ENCODE peak calls at places on chromosomes 7 and 10, in seven cellular contexts. P is IMR-90, M is psoas muscle, X is neural progenitor cell, T is uterus, N is GM06990, R is tibial artery. K is an unnamed sample. For H3K27me3, the result is how much of the 10 kb centered on the place peaks cover.

GRCh38 chr7:157807510-157807909 is 470.7 kb downstream of the DNAJB6 start:
- DNase-seq in T (no peak), X (peak), N (no peak), R (no peak), M (no peak), P (no peak), K (peak)

GRCh38 chr10:5625992-5626777 is 40.2 kb downstream of the ASB13 start:
- DNase-seq in M (no peak), P (no peak), R (no peak), N (no peak), T (no peak), X (no peak), K (no peak)

GRCh38 chr7:150811-151221 is 41.6 kb upstream of the FAM20C start:
- DNase-seq in R (peak), T (no peak), X (no peak), M (peak), N (no peak), P (no peak), K (peak)

GRCh38 chr10:63700209-63700934 is 179.2 kb downstream of the REEP3 start:
- DNase-seq in N (no peak), T (peak), R (peak), P (peak), M (peak), X (no peak), K (no peak)

GRCh38 chr10:62839595-62839994 is 23.4 kb upstream of the EGR2 start:
- DNase-seq in N (no peak), M (no peak), R (no peak), P (no peak), T (no peak), X (no peak), K (no peak)

GRCh38 chr10:57822965-57823364 is 444.7 kb downstream of the IPMK start:
- DNase-seq in T (no peak), R (no peak), X (no peak), M (no peak), N (no peak), P (no peak), K (no peak)

GRCh38 chr7:44769381-44770209 is 20.9 kb downstream of the ZMIZ2 start:
- DNase-seq in P (peak), T (no peak), X (peak), R (no peak), N (peak), M (no peak), K (no peak)

GRCh38 chr7:87480386-87480785 is 4.9 kb upstream of the ABCB4 start:
- DNase-seq in M (no peak), T (no peak), N (no peak), P (no peak), X (no peak), R (no peak), K (no peak)

GRCh38 chr10:70535451-70535850 is 56.9 kb downstream of the PALD1 start:
- DNase-seq in M (no peak), P (no peak), N (no peak), R (no peak), X (no peak), T (no peak), K (no peak)

GRCh38 chr10:70532554-70533188 is 54.1 kb downstream of the PALD1 start:
- DNase-seq in R (no peak), T (no peak), N (no peak), X (no peak), P (no peak), M (no peak), K (no peak)

GRCh38 chr10:70533189-70533558 is 54.6 kb downstream of the PALD1 start:
- DNase-seq in X (no peak), M (no peak), N (no peak), R (no peak), T (no peak), P (no peak), K (no peak)

GRCh38 chr10:70536196-70536920 is 57.8 kb downstream of the PALD1 start:
- DNase-seq in P (no peak), R (no peak), N (no peak), T (no peak), X (peak), M (no peak), K (no peak)

GRCh38 chr10:70534281-70534680 is 55.7 kb downstream of the PALD1 start:
- DNase-seq in P (no peak), N (no peak), M (no peak), R (no peak), T (no peak), X (no peak), K (no peak)
- H3K27me3 ChIP-seq in P (under half), N (under half), M (under half), R (under half), T (under half), X (under half), K (under half)

GRCh38 chr7:117873933-117874530 is 791 bp upstream of the CTTNBP2 start:
- DNase-seq in T (no peak), M (no peak), X (no peak), P (no peak), R (no peak), N (no peak), K (no peak)
- TF ChIP-seq CTCF in T (no peak), M (no peak), X (no peak), P (no peak), R (no peak), N (no peak), K (no peak)

DNA sequence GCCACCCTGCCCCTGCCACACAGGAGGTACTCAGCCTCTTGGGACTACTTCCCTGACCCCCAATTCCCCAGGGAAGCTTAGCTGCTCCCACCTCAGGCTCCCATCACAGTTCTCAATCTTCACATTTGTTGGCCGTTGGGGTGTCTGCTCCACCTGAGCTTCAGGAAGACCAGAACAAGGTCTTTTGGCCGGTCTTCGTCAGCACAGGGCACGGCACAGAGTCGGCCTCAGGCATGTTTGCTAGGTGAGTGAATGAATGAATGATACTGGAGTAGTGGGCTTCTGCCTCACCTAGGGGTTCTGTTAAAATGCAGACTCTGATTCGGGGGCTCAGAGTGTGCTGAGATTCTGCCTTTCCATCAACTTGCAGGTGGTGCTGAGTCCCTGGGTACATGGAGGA is 20.3 kb downstream of the GPRIN2 start:
- DNase-seq in N (no peak), P (no peak), T (no peak), R (no peak), X (no peak), M (peak), K (peak)
- H3K27me3 ChIP-seq in N (under half), P (under half), T (under half), R (under half), X (under half), M (under half), K (under half)

GRCh38 chr10:2623675-2624274 is 443.6 kb upstream of the PFKP start:
- DNase-seq in R (no peak), P (no peak), X (no peak), M (no peak), T (no peak), N (no peak), K (no peak)

GRCh38 chr10:2620827-2621521 is 446.4 kb upstream of the PFKP start:
- DNase-seq in N (no peak), P (no peak), X (peak), R (no peak), M (no peak), T (no peak), K (no peak)

GRCh38 chr10:2625094-2625493 is 442.3 kb upstream of the PFKP start:
- DNase-seq in P (no peak), M (no peak), N (no peak), X (no peak), R (no peak), T (no peak), K (no peak)

GRCh38 chr10:2619927-2620326 is 447.4 kb upstream of the PFKP start:
- DNase-seq in M (no peak), N (no peak), X (no peak), P (no peak), T (no peak), R (no peak), K (no peak)

GRCh38 chr10:2619472-2619871 is 447.9 kb upstream of the PFKP start:
- DNase-seq in R (no peak), N (no peak), P (no peak), T (no peak), X (peak), M (no peak), K (no peak)
- TF ChIP-seq CTCF in R (no peak), N (peak), P (no peak), T (no peak), X (peak), M (no peak), K (no peak)

DNA sequence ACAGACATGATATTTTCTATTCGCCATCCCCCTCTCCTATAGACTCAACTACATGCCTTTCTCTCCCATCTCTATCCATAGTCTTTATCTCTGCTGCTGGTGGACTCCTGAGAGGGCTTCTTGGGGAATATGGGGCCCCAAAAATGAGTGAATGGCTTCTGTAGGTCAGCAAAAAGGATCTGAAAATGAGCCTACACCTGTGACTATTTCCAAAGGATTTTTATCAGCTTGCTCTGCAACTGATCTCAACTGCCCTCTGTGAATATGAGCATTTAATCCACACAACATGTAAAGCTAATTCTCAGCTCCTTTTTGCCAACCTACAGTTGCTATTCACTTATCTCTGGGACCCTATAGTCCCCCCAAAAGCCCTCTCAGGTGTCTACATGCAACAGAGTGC is 36.2 kb downstream of the PRSS2 start:
- DNase-seq in X (no peak), N (no peak), M (no peak), R (no peak), P (no peak), T (no peak), K (no peak)
- H3K27me3 ChIP-seq in X (under half), N (under half), M (under half), R (under half), P (under half), T (under half), K (under half)